ENCODE peak calls at places on chromosome 1, in eight cellular contexts. A is A172; Y is stimulated activated CD4-positive, alpha-beta T cell treated with anti-CD3 and anti-CD28 coated beads, TNF-alpha, amount 100 ng/mL, for 24 hours; Q is stimulated activated CD8-positive, alpha-beta memory T cell treated with anti-CD3 and anti-CD28 coated beads, Interleukin-4, amount 100 ng/mL, for 1 hour; S is NCI-H1092; D is Daoy; R is stimulated activated naive CD8-positive, alpha-beta T cell treated with anti-CD3 and anti-CD28 coated beads, Interleukin-15, Interleukin-2, amounts not matched to agents 100 U/mL and 50 U/mL, for 24 hours; P is iPS-NIHi11. Z is an unnamed sample.

GRCh38 chr1:53890522-53890941 is 935 bp upstream of the YIPF1 start:
- DNase-seq in A (no peak), P (no peak), D (no peak), Y (no peak), S (no peak), Q (no peak), R (no peak), Z (no peak)

GRCh38 chr1:22064751-22065402 is 12.4 kb downstream of the CDC42 start:
- DNase-seq in S (no peak), Q (no peak), A (no peak), D (no peak), Y (no peak), R (no peak), P (no peak), Z (no peak)

GRCh38 chr1:214106375-214106774 is 118.6 kb downstream of the PROX1 start:
- DNase-seq in D (no peak), P (no peak), Q (no peak), S (no peak), A (no peak), R (no peak), Y (no peak), Z (no peak)

GRCh38 chr1:78547081-78547480 is 56.3 kb downstream of the PTGFR start:
- DNase-seq in Q (no peak), P (no peak), R (no peak), Y (no peak), D (no peak), A (no peak), S (no peak), Z (no peak)

GRCh38 chr1:208029381-208030319 is 118.7 kb upstream of the CD34 start:
- DNase-seq in Y (no peak), P (no peak), R (no peak), S (no peak), D (peak; percentile 51), Q (no peak), A (peak; percentile 54), Z (no peak)

GRCh38 chr1:185317886-185318310 is 855 bp upstream of the IVNS1ABP start:
- DNase-seq in A (peak; percentile 53), S (peak; percentile 53), Q (peak; percentile 42), D (peak; percentile 54), Y (peak; percentile 37), P (peak; percentile 29), R (peak; percentile 77), Z (no peak)

GRCh38 chr1:33338495-33339211 is 17.8 kb upstream of the A3GALT2 start:
- DNase-seq in A (no peak), P (no peak), D (no peak), Y (no peak), Q (no peak), S (no peak), R (no peak), Z (no peak)

GRCh38 chr1:89523597-89524368 is 846 bp upstream of the LRRC8B start:
- DNase-seq in A (peak; percentile 4), R (peak; percentile 72), P (peak; percentile 67), Y (peak; percentile 42), D (no peak), Q (peak; percentile 8), S (peak; percentile 41), Z (peak; percentile 32)

GRCh38 chr1:35470964-35471613 is 86.1 kb downstream of the KIAA0319L start:
- DNase-seq in Y (no peak), P (peak; percentile 23), D (no peak), A (no peak), R (no peak), Q (no peak), S (no peak), Z (no peak)

GRCh38 chr1:218900621-218901020 is 273.1 kb upstream of the LYPLAL1 start:
- DNase-seq in S (no peak), D (no peak), Q (no peak), A (no peak), P (no peak), Y (no peak), R (no peak), Z (no peak)

GRCh38 chr1:119449964-119450363 is 35.0 kb downstream of the HSD3B2 start:
- DNase-seq in S (no peak), P (peak; percentile 45), Y (no peak), R (no peak), A (no peak), Q (no peak), D (peak; percentile 58), Z (no peak)